ENCODE peak calls at places on chromosomes 16 and 17, in seven cellular contexts. Q is left ventricle myocardium inferior; B is pancreas; V is psoas muscle; Z is left lung; Y is stomach; H is CD8-positive, alpha-beta T cell. D is an unnamed sample. For H3K9me3, the result is how much of the 10 kb centered on the place peaks cover.

GRCh38 chr16:4057439-4057877 is 58.8 kb downstream of the ADCY9 start:
- DNase-seq in Q (no peak), B (no peak), V (no peak), Z (no peak), Y (no peak), H (no peak), D (no peak)

GRCh38 chr16:3780570-3780969 is 63.2 kb upstream of the TRAP1 start:
- DNase-seq in Q (no peak), B (no peak), V (no peak), Z (no peak), Y (no peak), H (peak), D (no peak)

GRCh38 chr16:27245276-27246231 is 23.0 kb downstream of the NSMCE1 start:
- DNase-seq in Q (no peak), B (no peak), V (peak), Z (no peak), Y (no peak), H (no peak), D (no peak)

GRCh38 chr17:334974-335481 is 17.6 kb downstream of the RPH3AL start:
- DNase-seq in Q (no peak), B (peak), V (no peak), Z (peak), Y (no peak), H (no peak), D (no peak)

GRCh38 chr16:89602273-89602951 is 11.0 kb upstream of the DPEP1 start:
- DNase-seq in Q (no peak), B (no peak), V (no peak), Z (no peak), Y (no peak), H (peak), D (no peak)

GRCh38 chr16:65214196-65214595 is 92.3 kb upstream of the CDH11 start:
- DNase-seq in Q (no peak), B (no peak), V (no peak), Z (no peak), Y (no peak), H (no peak), D (no peak)

GRCh38 chr17:10698116-10698818 is 873 bp downstream of the ADPRM start:
- DNase-seq in Q (no peak), B (no peak), V (no peak), Z (no peak), Y (no peak), H (no peak), D (no peak)

GRCh38 chr17:39132192-39132600 is 19.2 kb downstream of the PLXDC1 start:
- DNase-seq in Q (no peak), B (no peak), V (peak), Z (no peak), Y (no peak), H (no peak), D (no peak)

GRCh38 chr16:83392743-83393142 is 415.0 kb upstream of the HSBP1 start:
- DNase-seq in Q (no peak), B (no peak), V (no peak), Z (no peak), Y (no peak), H (no peak), D (no peak)

GRCh38 chr16:48596326-48596725 is 13.7 kb downstream of the N4BP1 start:
- DNase-seq in Q (no peak), B (no peak), V (no peak), Z (no peak), Y (no peak), H (peak), D (no peak)

GRCh38 chr16:48597563-48598392 is 12.2 kb downstream of the N4BP1 start:
- DNase-seq in Q (no peak), B (no peak), V (no peak), Z (no peak), Y (no peak), H (no peak), D (no peak)

GRCh38 chr16:48590476-48590875 is 19.5 kb downstream of the N4BP1 start:
- DNase-seq in Q (no peak), B (no peak), V (no peak), Z (no peak), Y (no peak), H (no peak), D (no peak)

GRCh38 chr16:48592839-48593429 is 17.0 kb downstream of the N4BP1 start:
- DNase-seq in Q (no peak), B (no peak), V (no peak), Z (no peak), Y (no peak), H (no peak), D (no peak)

GRCh38 chr16:48591976-48592375 is 18.0 kb downstream of the N4BP1 start:
- DNase-seq in Q (no peak), B (no peak), V (no peak), Z (no peak), Y (no peak), H (no peak), D (no peak)
- H3K9me3 ChIP-seq in Q (under half), B (under half), V (under half), Z (under half), Y (under half), H (under half), D (under half)

GRCh38 chr17:83198366-83199341 is 119.2 kb downstream of the METRNL start:
- DNase-seq in Q (peak), B (no peak), V (peak), Z (peak), Y (no peak), H (peak), D (no peak)
- H3K9me3 ChIP-seq in Q (under half), B (under half), V (under half), Z (under half), Y (under half), H (under half), D (under half)

DNA sequence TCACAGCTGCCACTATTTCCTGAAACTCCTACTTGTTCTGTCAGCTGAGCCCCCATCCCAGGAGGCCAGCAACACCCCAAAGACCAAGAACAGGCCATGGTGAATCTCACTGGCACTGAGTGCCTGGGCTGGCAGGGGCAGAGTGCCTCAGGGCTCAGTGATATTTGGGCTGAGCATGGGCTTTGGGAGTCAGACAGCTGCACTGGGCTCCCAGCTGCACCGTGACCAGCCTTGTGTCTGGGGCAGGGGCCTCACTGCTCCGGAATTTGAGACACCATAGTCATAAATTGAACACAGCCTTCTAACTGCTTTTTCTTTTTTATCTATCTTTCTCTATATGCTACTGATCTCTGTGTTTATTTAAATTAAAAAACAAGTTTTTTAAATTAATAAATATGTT is 1744.2 kb downstream of the TP53TG3F start:
- DNase-seq in Q (no peak), B (no peak), V (no peak), Z (no peak), Y (no peak), H (no peak), D (no peak)
- H3K9me3 ChIP-seq in Q (under half), B (under half), V (under half), Z (under half), Y (under half), H (under half), D (under half)

GRCh38 chr16:31913668-31914067 is 40.1 kb downstream of the ZNF267 start:
- DNase-seq in Q (no peak), B (no peak), V (no peak), Z (no peak), Y (no peak), H (no peak), D (no peak)
- H3K9me3 ChIP-seq in Q (half or more), B (under half), V (half or more), Z (half or more), Y (half or more), H (half or more), D (under half)

DNA sequence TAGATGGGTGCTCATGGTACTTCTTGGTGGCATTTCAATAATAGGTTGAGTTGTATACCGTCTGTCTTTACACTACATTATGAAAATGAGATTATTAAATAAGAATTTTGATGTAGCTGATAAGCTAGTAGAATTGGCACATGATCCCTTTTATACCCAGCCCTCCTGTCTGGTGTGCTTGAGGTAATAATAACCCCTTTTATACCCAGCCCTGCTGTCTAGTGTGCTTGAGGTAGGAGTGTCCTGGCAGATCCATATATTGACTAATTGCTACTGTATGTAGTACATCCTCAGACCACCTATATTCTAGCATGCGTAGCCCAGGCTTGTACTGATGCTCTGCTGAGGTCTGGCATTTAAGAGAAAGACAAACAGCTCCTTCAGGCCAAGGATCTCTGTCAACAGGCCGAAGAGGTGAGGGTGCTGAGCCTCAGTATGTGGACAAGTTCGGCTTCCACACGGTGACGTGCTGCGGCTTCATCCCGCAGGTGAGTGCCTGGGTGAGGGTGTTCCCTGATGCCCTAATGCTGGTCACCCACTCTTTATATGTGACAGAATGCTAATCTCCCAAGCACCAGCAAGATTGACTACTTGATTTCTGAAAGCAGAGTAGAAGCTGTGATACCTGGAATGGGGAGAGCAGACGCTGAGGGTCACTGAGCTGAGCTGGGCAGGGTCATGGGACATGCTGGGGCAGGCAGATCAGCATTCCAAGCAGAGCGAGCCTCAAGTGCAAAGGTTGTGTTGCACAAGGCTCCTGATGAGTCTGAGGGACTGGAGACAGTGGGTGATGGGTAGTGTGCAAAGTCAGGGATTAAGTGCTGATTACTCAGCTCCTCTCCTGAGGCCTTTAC is 5.7 kb downstream of the FN3K start:
- DNase-seq in Q (no peak), B (no peak), V (no peak), Z (peak), Y (no peak), H (no peak), D (no peak)
- H3K9me3 ChIP-seq in Q (under half), B (under half), V (under half), Z (under half), Y (under half), H (under half), D (under half)

DNA sequence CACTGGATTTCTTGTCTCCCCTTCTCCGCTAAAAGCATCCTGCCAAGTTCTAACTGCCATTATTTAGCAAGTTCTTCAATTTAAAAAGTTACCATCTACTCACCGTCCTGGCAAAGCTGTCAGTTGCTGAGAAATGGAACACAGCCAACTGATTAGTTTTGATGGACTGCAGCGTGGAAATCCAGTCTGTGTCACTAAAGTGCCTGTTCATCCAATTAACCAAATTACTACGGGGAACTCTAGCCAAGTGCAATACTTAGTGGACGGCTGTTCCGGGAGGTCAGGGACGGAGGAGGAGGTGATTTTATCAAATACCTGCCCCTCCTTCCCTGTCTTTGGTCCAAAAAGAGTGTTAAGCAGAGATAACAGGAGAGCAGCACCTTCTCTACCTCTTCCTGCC is 260.7 kb downstream of the MAF start:
- DNase-seq in Q (no peak), B (no peak), V (no peak), Z (no peak), Y (no peak), H (no peak), D (no peak)
- H3K9me3 ChIP-seq in Q (under half), B (under half), V (under half), Z (under half), Y (under half), H (under half), D (under half)

GRCh38 chr17:22128171-22128570 is 435.8 kb downstream of the KCNJ18 start:
- DNase-seq in Q (no peak), B (no peak), V (no peak), Z (no peak), Y (no peak), H (no peak), D (no peak)
- H3K9me3 ChIP-seq in Q (under half), B (under half), V (under half), Z (under half), Y (under half), H (under half), D (under half)

GRCh38 chr16:35525979-35526590 is 2066.7 kb downstream of the TP53TG3F start:
- DNase-seq in Q (no peak), B (no peak), V (no peak), Z (no peak), Y (no peak), H (no peak), D (no peak)

GRCh38 chr16:35523991-35524390 is 2064.6 kb downstream of the TP53TG3F start:
- DNase-seq in Q (no peak), B (no peak), V (no peak), Z (no peak), Y (no peak), H (no peak), D (no peak)
- H3K9me3 ChIP-seq in Q (under half), B (under half), V (under half), Z (under half), Y (under half), H (under half), D (under half)